ENCODE peak calls at places on chromosomes 13 and 19, in seven cellular contexts. S is cardiac muscle cell; W is mammary epithelial cell; O is CD4-positive, alpha-beta T cell; H is sigmoid colon; Q is aorta; M is brain microvascular endothelial cell. Y is an unnamed sample.

GRCh38 chr13:114043421-114044053 is 69.7 kb upstream of the C13orf46 start:
- DNase-seq in O (no peak), W (no peak), S (peak), Q (peak), M (peak), H (peak), Y (no peak)

GRCh38 chr13:93690139-93690538 is 463.5 kb downstream of the GPC6 start:
- DNase-seq in H (no peak), O (no peak), S (peak), M (peak), W (no peak), Q (no peak), Y (no peak)

GRCh38 chr19:7987084-7987768 is 18.2 kb downstream of the ELAVL1 start:
- DNase-seq in M (no peak), Q (no peak), O (no peak), H (no peak), S (no peak), W (no peak), Y (no peak)

GRCh38 chr13:23609414-23610186 is 39.4 kb downstream of the TNFRSF19 start:
- DNase-seq in Q (no peak), W (no peak), M (peak), S (peak), H (no peak), O (no peak), Y (no peak)

GRCh38 chr19:48873476-48874308 is 1.5 kb downstream of the PPP1R15A start:
- DNase-seq in O (no peak), H (peak), S (peak), Q (no peak), W (no peak), M (no peak), Y (no peak)

GRCh38 chr13:80508031-80508430 is 167.1 kb upstream of the SPRY2 start:
- DNase-seq in H (no peak), O (no peak), W (no peak), S (no peak), M (peak), Q (no peak), Y (no peak)

GRCh38 chr13:48334534-48335127 is 31.1 kb downstream of the RB1 start:
- DNase-seq in M (no peak), W (peak), O (no peak), S (peak), H (no peak), Q (no peak), Y (peak)

GRCh38 chr13:72125561-72125960 is 258.6 kb upstream of the DACH1 start:
- DNase-seq in M (peak), W (peak), S (no peak), H (no peak), Q (no peak), O (no peak), Y (no peak)

GRCh38 chr19:50368649-50369570 is 3.5 kb upstream of the NAPSA start:
- DNase-seq in M (peak), S (peak), W (peak), Q (peak), O (peak), H (peak), Y (peak)

GRCh38 chr19:1401138-1401888 is at the start of gene GAMT:
- DNase-seq in W (no peak), M (no peak), O (peak), H (no peak), S (peak), Q (no peak), Y (no peak)

GRCh38 chr13:95479706-95480105 is 72.8 kb upstream of the CLDN10 start:
- DNase-seq in W (no peak), M (no peak), O (no peak), S (no peak), H (no peak), Q (no peak), Y (no peak)

GRCh38 chr13:51815848-51816247 is 11.9 kb upstream of the DHRS12 start:
- DNase-seq in M (no peak), H (peak), O (no peak), W (no peak), Q (no peak), S (no peak), Y (no peak)

GRCh38 chr13:98960331-98961203 is 17.3 kb downstream of the DOCK9 start:
- DNase-seq in W (no peak), Q (no peak), O (no peak), H (no peak), S (peak), M (no peak), Y (no peak)

GRCh38 chr13:114105351-114106225 is 26.8 kb downstream of the RASA3 start:
- DNase-seq in W (no peak), S (no peak), O (no peak), Q (peak), H (peak), M (no peak), Y (no peak)

GRCh38 chr13:25203256-25203794 is 31.2 kb upstream of the AMER2 start:
- DNase-seq in H (no peak), M (no peak), Q (no peak), O (no peak), W (no peak), S (no peak), Y (no peak)

GRCh38 chr13:114112231-114112825 is 20.1 kb downstream of the RASA3 start:
- DNase-seq in S (no peak), H (peak), Q (peak), M (no peak), W (no peak), O (no peak), Y (no peak)

GRCh38 chr19:30065680-30066606 is 123.9 kb downstream of the URI1 start:
- DNase-seq in O (no peak), S (no peak), W (no peak), Q (no peak), H (no peak), M (no peak), Y (no peak)

GRCh38 chr13:46633416-46633815 is 80.4 kb downstream of the LRCH1 start:
- DNase-seq in Q (no peak), H (no peak), O (no peak), M (peak), S (peak), W (peak), Y (peak)

GRCh38 chr13:99083976-99084375 is 106.1 kb upstream of the DOCK9 start:
- DNase-seq in Q (no peak), M (no peak), S (no peak), O (peak), H (no peak), W (no peak), Y (no peak)

GRCh38 chr19:5360003-5360820 is 19.6 kb upstream of the PTPRS start:
- DNase-seq in W (peak), S (peak), O (no peak), M (no peak), Q (no peak), H (no peak), Y (no peak)

GRCh38 chr19:33840783-33841182 is 44.1 kb downstream of the KCTD15 start:
- DNase-seq in O (no peak), W (no peak), S (no peak), M (no peak), H (no peak), Q (no peak), Y (no peak)

GRCh38 chr13:51070005-51070649 is 40.9 kb downstream of the C13orf42 start:
- DNase-seq in S (peak), O (peak), H (peak), M (peak), W (peak), Q (peak), Y (peak)

GRCh38 chr13:36131931-36132297 is 732 bp upstream of the DCLK1 start:
- DNase-seq in S (peak), M (peak), W (no peak), H (peak), Q (peak), O (no peak), Y (no peak)

GRCh38 chr13:102548811-102549210 is 48.0 kb upstream of the TPP2 start:
- DNase-seq in M (no peak), W (no peak), Q (no peak), O (no peak), S (no peak), H (no peak), Y (no peak)

GRCh38 chr19:41296323-41296935 is 13.5 kb upstream of the CCDC97 start:
- DNase-seq in O (no peak), Q (no peak), W (peak), M (no peak), S (no peak), H (no peak), Y (no peak)

GRCh38 chr13:51323824-51324511 is 15.5 kb upstream of the SERPINE3 start:
- DNase-seq in O (no peak), Q (no peak), M (no peak), S (no peak), W (peak), H (no peak), Y (no peak)

GRCh38 chr13:95492044-95492801 is 60.3 kb upstream of the CLDN10 start:
- DNase-seq in M (no peak), S (no peak), O (no peak), Q (no peak), H (no peak), W (peak), Y (no peak)

GRCh38 chr13:89688908-89689307 is 1658.6 kb upstream of the MIR17HG start:
- DNase-seq in Q (no peak), S (peak), W (no peak), H (no peak), O (no peak), M (no peak), Y (no peak)

GRCh38 chr13:39259371-39259770 is 221.1 kb downstream of the NHLRC3 start:
- DNase-seq in M (no peak), H (no peak), W (no peak), Q (no peak), S (no peak), O (no peak), Y (no peak)

GRCh38 chr19:11539495-11540365 is 1.1 kb downstream of the CNN1 start:
- DNase-seq in S (peak), Q (no peak), M (peak), W (no peak), O (no peak), H (peak), Y (no peak)

GRCh38 chr13:107730835-107731234 is 484.5 kb downstream of the LIG4 start:
- DNase-seq in W (no peak), O (no peak), H (no peak), S (peak), Q (no peak), M (peak), Y (no peak)

GRCh38 chr19:43439183-43440063 is 24.7 kb downstream of the TEX101 start:
- DNase-seq in H (no peak), S (peak), Q (no peak), M (no peak), O (peak), W (peak), Y (peak)

GRCh38 chr19:43751466-43752220 is 3.1 kb downstream of the SMG9 start:
- DNase-seq in M (no peak), H (no peak), Q (no peak), W (peak), O (no peak), S (no peak), Y (no peak)

GRCh38 chr19:48813123-48813911 is 2.5 kb upstream of the BCAT2 start:
- DNase-seq in H (no peak), S (no peak), Q (no peak), W (no peak), M (no peak), O (no peak), Y (no peak)

GRCh38 chr13:51803018-51803417 is 945 bp downstream of the DHRS12 start:
- DNase-seq in S (no peak), Q (no peak), O (no peak), W (no peak), M (no peak), H (peak), Y (no peak)

GRCh38 chr19:19866599-19867248 is 1.0 kb downstream of the ZNF253 start:
- DNase-seq in H (no peak), Q (no peak), O (no peak), S (peak), M (no peak), W (peak), Y (peak)

GRCh38 chr19:44455100-44455499 is 6.8 kb upstream of the ZNF229 start:
- DNase-seq in W (no peak), S (no peak), Q (no peak), O (no peak), M (no peak), H (no peak), Y (no peak)

GRCh38 chr13:67133476-67133875 is 96.7 kb downstream of the PCDH9 start:
- DNase-seq in Q (no peak), H (no peak), O (no peak), S (peak), M (no peak), W (no peak), Y (no peak)
- H3K27ac ChIP-seq in Q (no peak), H (no peak), O (no peak), S (no peak), M (no peak), W (no peak), Y (no peak)

GRCh38 chr19:12866416-12867119 is 14.7 kb downstream of the DNASE2 start:
- DNase-seq in Q (no peak), O (no peak), H (no peak), S (no peak), M (no peak), W (no peak), Y (no peak)
- H3K27ac ChIP-seq in Q (no peak), O (no peak), H (no peak), S (no peak), M (no peak), W (no peak), Y (peak)

DNA sequence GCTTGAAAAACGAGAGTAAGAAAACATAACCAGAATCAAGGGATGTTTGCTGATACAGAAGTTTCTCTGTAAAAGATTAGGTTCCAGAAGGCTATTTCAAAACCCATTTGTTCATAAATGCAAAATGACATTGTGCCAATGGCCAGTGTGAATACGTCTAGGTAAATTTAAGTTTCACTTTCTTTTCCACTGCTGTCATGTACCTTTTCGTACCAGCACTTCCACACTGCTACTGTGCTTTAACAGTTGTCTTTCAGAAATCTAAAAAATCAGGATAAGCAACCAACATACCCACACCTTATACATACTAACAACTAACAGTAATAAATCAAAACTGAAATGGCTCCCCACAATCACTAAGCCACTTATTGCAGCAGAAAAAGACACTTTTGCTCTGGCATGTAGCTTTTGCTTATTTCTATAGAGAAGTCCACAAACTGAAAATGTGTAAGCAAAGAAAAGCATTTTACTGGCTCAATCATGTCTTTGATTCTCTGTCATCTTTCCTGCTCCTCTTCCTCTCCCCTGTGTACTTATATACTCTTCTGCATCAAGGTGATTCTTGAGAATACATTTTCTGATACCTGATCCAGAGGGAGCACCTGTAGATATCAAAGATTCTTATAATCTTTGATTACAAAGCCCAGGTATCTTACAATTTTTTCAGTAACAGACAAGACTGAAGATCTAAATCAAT is 34.3 kb downstream of the ELF1 start:
- DNase-seq in W (peak), Q (no peak), M (no peak), S (peak), H (no peak), O (no peak), Y (no peak)
- H3K27ac ChIP-seq in W (peak), Q (no peak), M (no peak), S (no peak), H (peak), O (peak), Y (no peak)

GRCh38 chr19:35474104-35474503 is 16.2 kb downstream of the KRTDAP start:
- DNase-seq in S (no peak), Q (no peak), O (no peak), W (no peak), H (no peak), M (no peak), Y (no peak)

GRCh38 chr19:35476149-35476548 is 14.1 kb downstream of the KRTDAP start:
- DNase-seq in M (no peak), S (no peak), W (peak), H (no peak), Q (no peak), O (no peak), Y (no peak)

GRCh38 chr19:35479278-35479677 is 11.0 kb downstream of the KRTDAP start:
- DNase-seq in Q (no peak), H (no peak), O (no peak), S (no peak), M (no peak), W (no peak), Y (no peak)

GRCh38 chr19:35483089-35483488 is 7.2 kb downstream of the KRTDAP start:
- DNase-seq in M (no peak), H (no peak), Q (no peak), W (no peak), O (no peak), S (no peak), Y (no peak)

DNA sequence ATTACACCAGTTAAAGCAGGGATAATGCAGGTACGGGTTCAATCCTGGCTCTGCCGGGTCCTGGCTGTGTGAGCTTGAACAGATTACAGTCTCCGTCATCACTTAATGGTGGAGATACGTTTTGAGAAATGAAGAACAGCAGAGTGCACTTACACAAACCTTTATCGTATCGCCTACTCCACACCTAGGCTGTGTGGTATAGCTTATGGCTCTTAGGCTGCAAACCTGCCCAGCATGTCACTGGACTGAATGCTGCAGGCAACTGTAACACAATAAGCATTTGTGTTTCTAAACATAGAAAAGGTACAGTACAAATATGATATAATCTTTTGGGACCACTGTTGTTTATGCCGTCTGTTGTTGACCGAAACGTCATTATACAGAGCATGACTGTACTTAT is 11.5 kb downstream of the KRTDAP start:
- DNase-seq in Q (no peak), H (no peak), S (no peak), M (no peak), O (no peak), W (no peak), Y (no peak)
- H3K27ac ChIP-seq in Q (no peak), H (no peak), S (peak), M (no peak), O (no peak), W (no peak), Y (no peak)

GRCh38 chr19:46713781-46714522 is 3.0 kb downstream of the PRKD2 start:
- DNase-seq in M (peak), O (peak), Q (peak), H (peak), W (peak), S (peak), Y (peak)

GRCh38 chr19:46716672-46717033 is 261 bp downstream of the PRKD2 start:
- DNase-seq in W (no peak), O (no peak), Q (no peak), S (no peak), M (no peak), H (no peak), Y (peak)

GRCh38 chr19:46715620-46716012 is 1.3 kb downstream of the PRKD2 start:
- DNase-seq in Q (no peak), S (no peak), M (no peak), O (no peak), H (peak), W (no peak), Y (peak)

GRCh38 chr19:46716013-46716671 is 772 bp downstream of the PRKD2 start:
- DNase-seq in M (no peak), W (no peak), S (peak), Q (peak), O (no peak), H (peak), Y (peak)

GRCh38 chr19:46714523-46715106 is 2.3 kb downstream of the PRKD2 start:
- DNase-seq in O (peak), M (no peak), W (no peak), H (no peak), Q (peak), S (no peak), Y (no peak)
- H3K27ac ChIP-seq in O (peak), M (peak), W (peak), H (peak), Q (peak), S (no peak), Y (peak)

GRCh38 chr13:75432811-75433244 is 49.1 kb downstream of the TBC1D4 start:
- DNase-seq in H (no peak), W (no peak), M (no peak), O (no peak), S (no peak), Q (no peak), Y (no peak)
- H3K27ac ChIP-seq in H (no peak), W (no peak), M (no peak), O (no peak), S (no peak), Q (no peak), Y (no peak)

DNA sequence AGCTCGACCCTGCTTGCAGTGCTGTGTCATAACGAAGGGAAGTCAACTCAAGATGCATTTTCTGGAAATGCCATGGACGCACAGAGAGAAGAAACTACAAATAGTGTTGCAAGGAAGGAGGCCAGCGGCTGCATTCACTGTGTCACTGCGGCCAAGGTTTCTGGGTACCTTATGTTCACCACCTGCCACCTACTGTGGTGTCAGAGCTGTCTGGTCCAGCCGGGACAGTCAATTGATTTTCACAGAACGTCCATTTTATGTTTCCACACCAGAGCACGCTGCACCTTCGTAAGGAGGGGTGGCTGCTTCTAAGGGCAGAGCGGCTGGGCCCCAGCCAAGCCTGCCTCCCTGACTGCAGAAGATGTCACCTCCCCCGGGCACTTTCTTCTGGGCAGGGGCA is 17.7 kb downstream of the TSHZ3 start:
- DNase-seq in O (no peak), H (peak), M (no peak), W (no peak), Q (no peak), S (no peak), Y (no peak)
- H3K27ac ChIP-seq in O (no peak), H (peak), M (no peak), W (peak), Q (no peak), S (no peak), Y (peak)

DNA sequence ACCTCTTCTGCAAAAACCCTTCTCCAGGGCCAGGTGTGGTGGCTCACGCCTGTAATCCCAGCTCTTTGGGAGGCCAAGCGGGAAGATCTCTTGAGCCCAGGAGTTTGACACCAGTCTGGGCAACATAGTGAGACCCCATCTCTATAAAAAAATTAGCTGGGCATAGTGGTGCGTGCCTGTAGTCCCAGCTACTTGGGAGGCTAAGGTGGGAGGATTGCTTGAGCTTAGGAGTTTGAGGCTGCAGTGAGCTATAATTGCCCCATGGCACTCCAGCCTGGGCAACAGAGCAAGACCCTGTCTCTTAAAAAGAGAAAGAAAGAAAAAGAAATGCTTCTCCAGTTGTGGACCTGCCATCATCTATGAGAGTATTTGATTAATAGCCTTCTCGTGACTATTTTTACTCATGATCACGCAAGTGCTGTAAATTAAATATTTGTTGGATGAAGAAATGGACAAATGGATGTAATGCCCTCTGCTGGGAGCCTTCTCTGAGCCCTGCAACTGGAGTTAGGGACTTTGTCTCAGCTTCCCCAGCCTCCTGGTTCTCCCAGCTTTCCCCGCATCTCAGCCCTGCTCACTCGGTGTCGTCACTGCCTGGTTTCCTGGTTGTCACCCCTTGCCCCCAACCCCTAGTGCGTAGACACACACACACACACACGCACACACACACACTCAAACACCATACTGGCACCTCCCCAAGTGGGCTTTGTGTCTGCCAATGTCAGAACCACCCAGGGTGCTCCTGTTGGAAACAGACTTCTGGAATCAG is 12.2 kb downstream of the WIZ start:
- DNase-seq in M (no peak), W (no peak), S (no peak), Q (peak), H (no peak), O (no peak), Y (no peak)
- H3K27ac ChIP-seq in M (no peak), W (no peak), S (no peak), Q (peak), H (peak), O (no peak), Y (no peak)